ENCODE peak calls at places on chromosomes 4 and X, in ten cellular contexts. J is stimulated activated effector memory CD8-positive, alpha-beta T cell treated with anti-CD3 and anti-CD28 coated beads, Interleukin-12 subunit alpha, Interleukin-12 subunit beta, amount 100 ng/mL, for 72 hours; W is HL-60; Q is effector memory CD8-positive, alpha-beta T cell; C is osteocyte; N is aorta; I is ovary; K is stomach; H is activated naive CD4-positive, alpha-beta T cell; Z is tibial nerve. V is an unnamed sample.

GRCh38 chrX:45788941-45789348 is 588.3 kb upstream of the DIPK2B start:
- DNase-seq in N (no peak), H (no peak), Z (no peak), K (no peak), C (no peak), Q (no peak), J (no peak), I (no peak), W (no peak), V (no peak)

GRCh38 chrX:114500622-114501021 is 83.3 kb upstream of the HTR2C start:
- DNase-seq in J (no peak), H (no peak), K (no peak), N (no peak), Z (no peak), C (no peak), I (no peak), W (no peak), Q (no peak), V (no peak)

GRCh38 chr4:78293348-78293747 is 236.2 kb downstream of the FRAS1 start:
- DNase-seq in K (no peak), H (no peak), I (no peak), Q (no peak), W (no peak), C (no peak), Z (no peak), N (no peak), J (no peak), V (no peak)

GRCh38 chr4:2417765-2418651 is at the start of gene ZFYVE28:
- DNase-seq in H (no peak), Q (peak), C (no peak), I (no peak), J (peak), N (peak), K (no peak), W (no peak), Z (no peak), V (peak)

GRCh38 chr4:163544407-163545038 is 50.0 kb downstream of the TMA16 start:
- DNase-seq in W (peak), I (peak), N (peak), Q (peak), K (peak), H (peak), C (no peak), J (peak), Z (peak), V (peak)

GRCh38 chr4:74638689-74639088 is 155.6 kb downstream of the BTC start:
- DNase-seq in N (no peak), Z (no peak), K (no peak), H (no peak), C (no peak), W (peak), J (no peak), Q (no peak), I (no peak), V (no peak)

GRCh38 chr4:125352521-125352920 is 37.8 kb downstream of the FAT4 start:
- DNase-seq in W (no peak), H (no peak), C (no peak), Z (no peak), Q (no peak), K (no peak), I (no peak), N (no peak), J (no peak), V (no peak)

GRCh38 chrX:75113664-75114063 is 42.4 kb downstream of the ABCB7 start:
- DNase-seq in J (no peak), I (no peak), H (no peak), K (no peak), C (no peak), Q (no peak), Z (no peak), W (no peak), N (no peak), V (no peak)

GRCh38 chr4:24671824-24672223 is 87.5 kb upstream of the DHX15 start:
- DNase-seq in I (no peak), C (no peak), H (no peak), Q (no peak), K (no peak), Z (no peak), W (no peak), J (no peak), N (no peak), V (no peak)

GRCh38 chrX:18354369-18355329 is at the start of gene SCML2:
- DNase-seq in J (peak), C (peak), Z (peak), K (peak), W (peak), N (no peak), I (peak), H (peak), Q (no peak), V (peak)

GRCh38 chrX:125505207-125505606 is 185.5 kb downstream of the TEX13C start:
- DNase-seq in Q (no peak), W (no peak), Z (no peak), C (no peak), I (no peak), K (no peak), J (no peak), H (no peak), N (no peak), V (no peak)

GRCh38 chr4:75512336-75513211 is 1.6 kb downstream of the RCHY1 start:
- DNase-seq in Q (peak), W (peak), Z (no peak), J (no peak), I (no peak), C (no peak), K (no peak), H (no peak), N (no peak), V (no peak)

V was measured in CD4-positive, CD25-positive, alpha-beta regulatory T cell.